ENCODE peak calls at places on chromosome 6, in six cellular contexts. S is A549, W is breast epithelium, N is epithelial cell of esophagus, J is prostate gland, P is cardiac fibroblast. H is an unnamed sample.

GRCh38 chr6:37210313-37210898 is 40.5 kb downstream of the PIM1 start:
- DNase-seq in S (peak; percentile 49), W (peak; percentile 67), N (peak; percentile 83), J (peak; percentile 86), P (peak; percentile 91), H (no peak)

GRCh38 chr6:158257425-158257759 is 54.9 kb upstream of the TULP4 start:
- DNase-seq in S (no peak), W (no peak), N (no peak), J (no peak), P (no peak), H (no peak)

GRCh38 chr6:83417880-83418663 is 12.8 kb downstream of the ME1 start:
- DNase-seq in S (peak; percentile 33), W (no peak), N (peak; percentile 72), J (no peak), P (peak; percentile 80), H (no peak)

GRCh38 chr6:45566882-45567281 is 189.1 kb upstream of the SUPT3H start:
- DNase-seq in S (no peak), W (no peak), N (peak; percentile 70), J (no peak), P (peak; percentile 57), H (no peak)

GRCh38 chr6:8589941-8590676 is 154.8 kb upstream of the SLC35B3 start:
- DNase-seq in S (no peak), W (no peak), N (no peak), J (no peak), P (no peak), H (no peak)

GRCh38 chr6:4901256-4902061 is 102.4 kb downstream of the RPP40 start:
- DNase-seq in S (no peak), W (no peak), N (no peak), J (no peak), P (no peak), H (no peak)

GRCh38 chr6:169998457-169998856 is 247.0 kb downstream of the ERMARD start:
- DNase-seq in S (no peak), W (no peak), N (no peak), J (no peak), P (no peak), H (no peak)

GRCh38 chr6:166005846-166006592 is 161.6 kb downstream of the TBXT start:
- DNase-seq in S (peak; percentile 67), W (no peak), N (no peak), J (no peak), P (peak; percentile 74), H (peak; percentile 85)

GRCh38 chr6:140355476-140355875 is 981.0 kb upstream of the CITED2 start:
- DNase-seq in S (no peak), W (no peak), N (no peak), J (no peak), P (no peak), H (no peak)

GRCh38 chr6:158751842-158752424 is 67.2 kb downstream of the EZR start:
- DNase-seq in S (no peak), W (no peak), N (no peak), J (no peak), P (no peak), H (no peak)

GRCh38 chr6:27893836-27894807 is 18.1 kb downstream of the OR2B2 start:
- DNase-seq in S (peak; percentile 56), W (peak; percentile 78), N (peak; percentile 95), J (peak; percentile 77), P (peak; percentile 97), H (no peak)

GRCh38 chr6:64254558-64254957 is 619.0 kb downstream of the PHF3 start:
- DNase-seq in S (no peak), W (no peak), N (peak; percentile 83), J (no peak), P (peak; percentile 5), H (no peak)

GRCh38 chr6:32627831-32628230 is 9.4 kb upstream of the HLA-DQA1 start:
- DNase-seq in S (no peak), W (no peak), N (no peak), J (no peak), P (peak; percentile 38), H (no peak)

GRCh38 chr6:127201321-127201720 is 65.3 kb upstream of the RNF146 start:
- DNase-seq in S (no peak), W (no peak), N (peak; percentile 23), J (no peak), P (peak; percentile 79), H (no peak)

GRCh38 chr6:64920257-64920656 is 786.8 kb downstream of the EYS start:
- DNase-seq in S (no peak), W (no peak), N (no peak), J (no peak), P (no peak), H (no peak)

GRCh38 chr6:26251354-26252081 is 113.5 kb upstream of the BTN3A2 start:
- DNase-seq in S (no peak), W (no peak), N (peak; percentile 91), J (peak; percentile 58), P (peak; percentile 92), H (no peak)

GRCh38 chr6:168493976-168494375 is 53.0 kb downstream of the SMOC2 start:
- DNase-seq in S (no peak), W (no peak), N (no peak), J (no peak), P (no peak), H (no peak)

GRCh38 chr6:21026576-21027273 is 492.5 kb downstream of the CDKAL1 start:
- DNase-seq in S (no peak), W (no peak), N (peak; percentile 71), J (no peak), P (peak; percentile 77), H (no peak)

GRCh38 chr6:4163408-4163807 is 28.0 kb upstream of the ECI2 start:
- DNase-seq in S (no peak), W (no peak), N (no peak), J (no peak), P (no peak), H (no peak)

GRCh38 chr6:32405656-32406055 is 1.3 kb downstream of the BTNL2 start:
- DNase-seq in S (no peak), W (no peak), N (no peak), J (no peak), P (no peak), H (no peak)

GRCh38 chr6:141848029-141848890 is 284.5 kb upstream of the GJE1 start:
- DNase-seq in S (no peak), W (no peak), N (no peak), J (no peak), P (peak; percentile 2), H (no peak)

GRCh38 chr6:25173951-25174474 is 105.2 kb upstream of the CARMIL1 start:
- DNase-seq in S (peak; percentile 23), W (no peak), N (peak; percentile 92), J (no peak), P (peak; percentile 96), H (no peak)

GRCh38 chr6:26473758-26474438 is 16.1 kb downstream of the BTN2A1 start:
- DNase-seq in S (peak; percentile 65), W (peak; percentile 68), N (peak; percentile 94), J (peak; percentile 84), P (peak; percentile 97), H (no peak)

GRCh38 chr6:29631209-29631810 is 1.7 kb downstream of the GABBR1 start:
- DNase-seq in S (no peak), W (no peak), N (peak; percentile 20), J (no peak), P (no peak), H (no peak)

GRCh38 chr6:111605100-111605748 is 454 bp downstream of the TRAF3IP2 start:
- DNase-seq in S (peak; percentile 31), W (peak; percentile 59), N (peak; percentile 49), J (peak; percentile 58), P (peak; percentile 96), H (no peak)

GRCh38 chr6:33699131-33699530 is 12.4 kb downstream of the UQCC2 start:
- DNase-seq in S (no peak), W (no peak), N (peak; percentile 61), J (no peak), P (no peak), H (peak; percentile 35)

GRCh38 chr6:104995989-104996617 is 39.2 kb downstream of the LIN28B start:
- DNase-seq in S (no peak), W (no peak), N (peak; percentile 50), J (peak; percentile 10), P (peak; percentile 73), H (no peak)

GRCh38 chr6:17885079-17885478 is 102.4 kb downstream of the KIF13A start:
- DNase-seq in S (no peak), W (no peak), N (peak; percentile 45), J (no peak), P (no peak), H (no peak)

GRCh38 chr6:129280719-129281118 is 397.8 kb downstream of the LAMA2 start:
- DNase-seq in S (no peak), W (no peak), N (no peak), J (no peak), P (peak; percentile 8), H (no peak)

DNA sequence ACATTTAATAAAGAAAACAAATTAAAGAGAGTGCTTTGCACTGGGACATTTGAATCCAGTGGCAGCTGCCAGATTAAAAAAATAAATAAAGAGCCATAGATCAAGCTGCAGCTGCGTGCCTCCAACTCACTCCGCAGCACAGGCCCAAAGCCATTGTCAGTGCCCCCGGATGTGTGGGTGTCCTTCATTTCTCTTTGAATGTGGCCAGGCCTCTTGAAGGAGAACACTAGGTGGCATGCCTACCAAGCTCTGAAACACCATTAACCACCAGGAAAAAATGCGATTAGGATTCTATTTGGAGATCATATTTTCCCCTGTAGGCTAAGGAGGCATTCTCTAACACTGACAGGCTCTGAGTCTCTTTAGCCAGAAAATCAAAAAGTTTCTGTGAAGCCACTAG is 549.8 kb downstream of the PRKN start:
- DNase-seq in S (no peak), W (no peak), N (no peak), J (no peak), P (no peak), H (no peak)
- TF ChIP-seq CTCF in S (no peak), W (no peak), N (no peak), J (peak; percentile 10), P (peak; percentile 1), H (peak; percentile 83)

DNA sequence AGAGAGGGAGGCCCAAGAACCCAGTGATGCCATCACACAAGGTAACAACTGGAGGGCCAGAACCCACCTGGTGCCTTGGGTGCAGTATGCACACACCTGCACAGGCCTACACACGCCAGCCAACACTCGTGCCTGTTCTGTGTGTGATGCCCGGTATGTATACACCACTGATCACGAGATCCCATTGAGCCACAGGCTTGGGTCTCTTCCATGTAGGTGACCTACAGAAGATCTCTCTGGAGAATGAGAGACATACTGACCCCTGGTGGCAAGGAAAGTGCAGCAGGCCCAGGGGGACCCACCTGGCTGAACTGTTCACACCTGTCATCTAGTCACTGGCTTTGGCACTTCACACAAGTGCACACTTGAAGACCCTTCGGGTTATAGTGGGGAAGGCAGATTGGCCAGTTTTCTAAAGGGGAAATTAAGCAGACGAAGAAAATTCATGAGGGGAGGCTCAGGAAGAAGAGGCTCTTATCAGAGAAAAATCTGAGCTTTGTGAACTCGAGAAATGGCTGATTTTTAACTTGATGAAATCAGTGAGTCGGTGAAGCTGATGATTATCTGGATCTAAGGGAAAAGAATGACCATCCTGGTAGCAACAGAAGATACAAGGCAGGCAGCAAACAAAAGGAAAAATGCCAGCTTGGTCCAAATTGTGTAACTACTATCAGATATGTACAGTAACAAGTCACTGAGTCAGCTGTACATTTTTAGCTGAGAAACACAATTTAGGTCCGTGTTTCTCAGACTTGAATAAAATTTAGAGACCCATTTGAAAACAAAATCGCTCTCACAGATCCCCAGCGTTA is 69.1 kb upstream of the PBOV1 start:
- DNase-seq in S (no peak), W (peak; percentile 61), N (peak; percentile 56), J (peak; percentile 75), P (peak; percentile 34), H (no peak)
- TF ChIP-seq CTCF in S (peak; percentile 46), W (peak; percentile 72), N (peak; percentile 66), J (peak; percentile 77), P (peak; percentile 55), H (peak; percentile 69)

GRCh38 chr6:70566751-70567382 is at the start of gene SDHAF4:
- DNase-seq in S (peak; percentile 79), W (peak; percentile 91), N (peak; percentile 88), J (peak; percentile 85), P (peak; percentile 88), H (peak; percentile 97)
- TF ChIP-seq CTCF in S (no peak), W (peak; percentile 8), N (no peak), J (peak; percentile 3), P (no peak), H (peak; percentile 37)

GRCh38 chr6:10381133-10381829 is 33.6 kb downstream of the TFAP2A start:
- DNase-seq in S (no peak), W (no peak), N (no peak), J (no peak), P (no peak), H (peak; percentile 86)
- TF ChIP-seq CTCF in S (no peak), W (no peak), N (no peak), J (no peak), P (no peak), H (peak; percentile 26)